ENCODE peak calls at places on chromosomes 3 and 15, in six cellular contexts. I is foreskin fibroblast; S is activated CD4-positive, alpha-beta T cell treated with anti-CD3 and anti-CD28 coated beads, Interleukin-2, amount 50 U/mL, for 4 hours; U is hepatocyte; A is upper lobe of left lung; E is lung. O is an unnamed sample.

GRCh38 chr3:105866656-105867653 is 1.9 kb downstream of the CBLB start:
- DNase-seq in I (peak), S (no peak), U (no peak), A (no peak), E (no peak), O (no peak)

GRCh38 chr3:71244153-71245051 is 339.1 kb downstream of the FOXP1 start:
- DNase-seq in I (no peak), S (no peak), U (no peak), A (no peak), E (no peak), O (no peak)

GRCh38 chr3:153553605-153553945 is 391.5 kb downstream of the RAP2B start:
- DNase-seq in I (no peak), S (no peak), U (no peak), A (no peak), E (no peak), O (no peak)

GRCh38 chr3:115399751-115400150 is 223.6 kb upstream of the GAP43 start:
- DNase-seq in I (no peak), S (no peak), U (no peak), A (no peak), E (no peak), O (no peak)

GRCh38 chr3:186307594-186307993 is 54.4 kb downstream of the DGKG start:
- DNase-seq in I (peak), S (no peak), U (peak), A (no peak), E (no peak), O (no peak)

GRCh38 chr15:67903708-67904107 is 63.9 kb upstream of the RNU6-1 start:
- DNase-seq in I (no peak), S (no peak), U (no peak), A (no peak), E (no peak), O (no peak)

GRCh38 chr15:57472861-57473260 is 96.6 kb downstream of the CGNL1 start:
- DNase-seq in I (peak), S (no peak), U (no peak), A (no peak), E (no peak), O (no peak)

GRCh38 chr3:177333535-177334495 is 136.5 kb upstream of the TBL1XR1 start:
- DNase-seq in I (no peak), S (no peak), U (no peak), A (peak), E (peak), O (no peak)

GRCh38 chr15:98873441-98874218 is 134.0 kb downstream of the PGPEP1L start:
- DNase-seq in I (peak), S (no peak), U (no peak), A (peak), E (no peak), O (peak)

GRCh38 chr3:130841357-130841756 is 52.5 kb upstream of the ATP2C1 start:
- DNase-seq in I (no peak), S (no peak), U (no peak), A (no peak), E (no peak), O (peak)

GRCh38 chr3:123098411-123099330 is 31.8 kb downstream of the PDIA5 start:
- DNase-seq in I (no peak), S (no peak), U (no peak), A (no peak), E (no peak), O (no peak)

GRCh38 chr3:8558645-8559044 is 57.0 kb downstream of the LMCD1 start:
- DNase-seq in I (no peak), S (no peak), U (no peak), A (no peak), E (no peak), O (no peak)

GRCh38 chr3:161148832-161149475 is 43.8 kb upstream of the B3GALNT1 start:
- DNase-seq in I (peak), S (no peak), U (no peak), A (no peak), E (no peak), O (no peak)

GRCh38 chr3:99999541-99999940 is 114.8 kb downstream of the FILIP1L start:
- DNase-seq in I (peak), S (no peak), U (no peak), A (no peak), E (no peak), O (no peak)

GRCh38 chr15:74983725-74984231 is 11.6 kb upstream of the SCAMP5 start:
- DNase-seq in I (peak), S (peak), U (no peak), A (no peak), E (no peak), O (no peak)

GRCh38 chr3:5226783-5227182 is 39.3 kb downstream of the EDEM1 start:
- DNase-seq in I (peak), S (no peak), U (peak), A (no peak), E (no peak), O (no peak)

GRCh38 chr3:185069583-185070030 is 83.3 kb downstream of the C3orf70 start:
- DNase-seq in I (no peak), S (no peak), U (peak), A (no peak), E (no peak), O (no peak)

GRCh38 chr3:119146578-119147375 is 812 bp downstream of the TEX55 start:
- DNase-seq in I (no peak), S (no peak), U (no peak), A (no peak), E (no peak), O (no peak)

GRCh38 chr3:71601811-71602210 is 18.3 kb upstream of the FOXP1 start:
- DNase-seq in I (peak), S (no peak), U (no peak), A (no peak), E (no peak), O (peak)

GRCh38 chr3:182597621-182598041 is 195.7 kb upstream of the ATP11B start:
- DNase-seq in I (no peak), S (no peak), U (peak), A (no peak), E (no peak), O (no peak)

GRCh38 chr3:64530434-64531049 is 157.3 kb downstream of the ADAMTS9 start:
- DNase-seq in I (peak), S (no peak), U (peak), A (peak), E (peak), O (no peak)

GRCh38 chr3:29430558-29430971 is 149.7 kb downstream of the RBMS3 start:
- DNase-seq in I (peak), S (no peak), U (no peak), A (no peak), E (no peak), O (peak)

GRCh38 chr15:37015025-37015424 is 85.3 kb downstream of the MEIS2 start:
- DNase-seq in I (peak), S (no peak), U (peak), A (no peak), E (no peak), O (no peak)

GRCh38 chr3:82496890-82497560 is 735.6 kb upstream of the GBE1 start:
- DNase-seq in I (peak), S (no peak), U (peak), A (no peak), E (no peak), O (no peak)

GRCh38 chr15:40959331-40960141 is 6.3 kb downstream of the CHAC1 start:
- DNase-seq in I (no peak), S (no peak), U (no peak), A (no peak), E (no peak), O (no peak)

GRCh38 chr3:183134844-183135243 is 27.7 kb downstream of the LAMP3 start:
- DNase-seq in I (no peak), S (no peak), U (no peak), A (peak), E (peak), O (no peak)

GRCh38 chr3:16912400-16913263 is 27.9 kb downstream of the PLCL2 start:
- DNase-seq in I (no peak), S (no peak), U (no peak), A (no peak), E (no peak), O (no peak)